ENCODE peak calls at places on chromosomes 7 and 10, in four cellular contexts. Q is WTC11, J is testis, V is COLO829. A is an unnamed sample.

GRCh38 chr10:100009283-100009792 is 409 bp downstream of the DNMBP start:
- DNase-seq in Q (no peak), J (peak; percentile 74), V (no peak), A (peak; percentile 32)

GRCh38 chr10:122624546-122624945 is 64.0 kb downstream of the DMBT1 start:
- DNase-seq in J (no peak), Q (no peak), V (no peak), A (no peak)

GRCh38 chr10:61986788-61987187 is 85.3 kb downstream of the ARID5B start:
- DNase-seq in V (no peak), J (no peak), Q (no peak), A (no peak)

GRCh38 chr7:123410273-123410928 is 124.0 kb downstream of the IQUB start:
- DNase-seq in V (peak; percentile 81), J (peak; percentile 78), Q (no peak), A (peak; percentile 38)

GRCh38 chr7:70598976-70599375 is 533.0 kb upstream of the GALNT17 start:
- DNase-seq in V (no peak), J (no peak), Q (no peak), A (no peak)

GRCh38 chr10:48476279-48476982 is 128.4 kb downstream of the ARHGAP22 start:
- DNase-seq in J (no peak), V (no peak), Q (no peak), A (no peak)

GRCh38 chr10:60353519-60354258 is 36.0 kb downstream of the ANK3 start:
- DNase-seq in J (peak; percentile 23), V (no peak), Q (no peak), A (peak; percentile 93)

GRCh38 chr10:34351161-34351560 is 463.9 kb downstream of the PARD3 start:
- DNase-seq in Q (no peak), J (no peak), V (no peak), A (no peak)

GRCh38 chr7:86301301-86301700 is 342.4 kb upstream of the GRM3 start:
- DNase-seq in Q (no peak), V (no peak), J (no peak), A (no peak)

GRCh38 chr7:155663942-155664341 is 19.5 kb downstream of the RBM33 start:
- DNase-seq in V (no peak), Q (no peak), J (no peak), A (no peak)

GRCh38 chr10:102122450-102122849 is 2.3 kb upstream of the LDB1 start:
- DNase-seq in V (no peak), Q (no peak), J (no peak), A (no peak)

GRCh38 chr10:46542567-46543323 is 13.7 kb downstream of the GPRIN2 start:
- DNase-seq in Q (peak; percentile 6), V (no peak), J (peak; percentile 9), A (no peak)

GRCh38 chr7:148567524-148567923 is 23.0 kb upstream of the C7orf33 start:
- DNase-seq in Q (no peak), V (no peak), J (no peak), A (no peak)

GRCh38 chr7:99004781-99005500 is 126.6 kb downstream of the TRRAP start:
- DNase-seq in J (peak; percentile 8), Q (no peak), V (no peak), A (no peak)

GRCh38 chr7:2529161-2530075 is 9.8 kb downstream of the LFNG start:
- DNase-seq in V (no peak), J (peak; percentile 62), Q (no peak), A (peak; percentile 70)

GRCh38 chr7:84144935-84145334 is 49.7 kb downstream of the SEMA3A start:
- DNase-seq in J (no peak), V (no peak), Q (no peak), A (no peak)

GRCh38 chr10:44749141-44749540 is 162.0 kb upstream of the TMEM72 start:
- DNase-seq in V (no peak), Q (no peak), J (no peak), A (no peak)

GRCh38 chr7:144404911-144405310 is 1.4 kb upstream of the NOBOX start:
- DNase-seq in V (no peak), Q (no peak), J (no peak), A (no peak)

GRCh38 chr7:105779856-105780815 is 96.3 kb downstream of the ATXN7L1 start:
- DNase-seq in Q (no peak), V (no peak), J (no peak), A (no peak)

GRCh38 chr7:156906281-156906680 is 13.3 kb upstream of the LMBR1 start:
- DNase-seq in Q (no peak), J (no peak), V (no peak), A (no peak)

GRCh38 chr10:97229322-97229721 is 43.6 kb upstream of the SLIT1 start:
- DNase-seq in J (no peak), Q (no peak), V (no peak), A (no peak)

GRCh38 chr10:49113741-49114141 is 1.6 kb downstream of the VSTM4 start:
- DNase-seq in Q (no peak), J (no peak), V (no peak), A (no peak)